ENCODE peak calls at places on chromosome 7, in six cellular contexts. U is IMR-90, N is G401, Q is NCI-H2107, D is activated T-helper 1 cell treated with Interleukin-2 at 50 U/mL for 16 hours, K is pons. Y is an unnamed sample.

GRCh38 chr7:54864718-54865117 is 105.7 kb upstream of the SEC61G start:
- DNase-seq in U (peak), N (no peak), Q (no peak), D (no peak), K (no peak), Y (peak)

GRCh38 chr7:41886257-41886905 is 183.5 kb upstream of the INHBA start:
- DNase-seq in U (peak), N (no peak), Q (no peak), D (no peak), K (no peak), Y (peak)

GRCh38 chr7:18770154-18770807 is 274.7 kb downstream of the HDAC9 start:
- DNase-seq in U (peak), N (no peak), Q (no peak), D (no peak), K (no peak), Y (peak)

GRCh38 chr7:30800785-30801252 is 29.6 kb downstream of the MINDY4 start:
- DNase-seq in U (peak), N (peak), Q (peak), D (no peak), K (peak), Y (peak)

GRCh38 chr7:105353752-105354328 is 34.9 kb downstream of the SRPK2 start:
- DNase-seq in U (no peak), N (no peak), Q (no peak), D (no peak), K (peak), Y (peak)

GRCh38 chr7:5709347-5709950 is 72.0 kb downstream of the RNF216 start:
- DNase-seq in U (peak), N (no peak), Q (no peak), D (no peak), K (no peak), Y (no peak)

GRCh38 chr7:91720255-91720937 is 160.1 kb downstream of the MTERF1 start:
- DNase-seq in U (peak), N (no peak), Q (no peak), D (no peak), K (no peak), Y (peak)

GRCh38 chr7:7443951-7444350 is 91.7 kb downstream of the COL28A1 start:
- DNase-seq in U (no peak), N (no peak), Q (no peak), D (no peak), K (no peak), Y (no peak)

GRCh38 chr7:75878312-75878768 is 494 bp upstream of the RHBDD2 start:
- DNase-seq in U (no peak), N (no peak), Q (no peak), D (no peak), K (no peak), Y (no peak)

GRCh38 chr7:69801729-69802688 is 203.7 kb downstream of the AUTS2 start:
- DNase-seq in U (no peak), N (no peak), Q (no peak), D (no peak), K (no peak), Y (no peak)

GRCh38 chr7:6315786-6316185 is 43.4 kb upstream of the CYTH3 start:
- DNase-seq in U (no peak), N (no peak), Q (no peak), D (no peak), K (no peak), Y (no peak)

GRCh38 chr7:132239422-132239994 is 336.8 kb downstream of the PLXNA4 start:
- DNase-seq in U (no peak), N (no peak), Q (no peak), D (no peak), K (no peak), Y (no peak)

GRCh38 chr7:157002819-157003421 is 7.5 kb downstream of the MNX1 start:
- DNase-seq in U (no peak), N (no peak), Q (no peak), D (no peak), K (no peak), Y (no peak)

GRCh38 chr7:95682913-95683312 is 86.6 kb upstream of the PDK4 start:
- DNase-seq in U (no peak), N (no peak), Q (no peak), D (no peak), K (no peak), Y (no peak)

GRCh38 chr7:151800391-151800790 is 76.5 kb downstream of the PRKAG2 start:
- DNase-seq in U (no peak), N (no peak), Q (no peak), D (no peak), K (no peak), Y (no peak)

GRCh38 chr7:18177815-18178660 is 150.4 kb upstream of the PRPS1L1 start:
- DNase-seq in U (no peak), N (no peak), Q (no peak), D (no peak), K (peak), Y (peak)

GRCh38 chr7:56078196-56078595 is 14.1 kb downstream of the SUMF2 start:
- DNase-seq in U (no peak), N (no peak), Q (no peak), D (no peak), K (no peak), Y (no peak)

GRCh38 chr7:133186060-133186459 is 66.8 kb upstream of the EXOC4 start:
- DNase-seq in U (no peak), N (no peak), Q (no peak), D (no peak), K (no peak), Y (no peak)

GRCh38 chr7:22696672-22697071 is 30.3 kb upstream of the IL6 start:
- DNase-seq in U (peak), N (no peak), Q (no peak), D (no peak), K (no peak), Y (peak)

GRCh38 chr7:131109011-131109756 is 218.5 kb upstream of the MKLN1 start:
- DNase-seq in U (peak), N (peak), Q (no peak), D (no peak), K (peak), Y (no peak)

GRCh38 chr7:73822319-73823173 is 8.2 kb upstream of the CLDN4 start:
- DNase-seq in U (peak), N (peak), Q (no peak), D (no peak), K (no peak), Y (peak)

GRCh38 chr7:45187089-45187945 is 29.7 kb downstream of the RAMP3 start:
- DNase-seq in U (no peak), N (no peak), Q (no peak), D (no peak), K (no peak), Y (no peak)

GRCh38 chr7:123155571-123155970 is 44.2 kb downstream of the SLC13A1 start:
- DNase-seq in U (no peak), N (peak), Q (no peak), D (no peak), K (no peak), Y (no peak)

GRCh38 chr7:147859486-147859885 is 731.1 kb upstream of the C7orf33 start:
- DNase-seq in U (no peak), N (no peak), Q (no peak), D (no peak), K (no peak), Y (no peak)

GRCh38 chr7:135716677-135717238 is 11.2 kb downstream of the SLC13A4 start:
- DNase-seq in U (peak), N (peak), Q (peak), D (no peak), K (peak), Y (peak)

GRCh38 chr7:153090757-153091156 is 331.2 kb downstream of the ACTR3B start:
- DNase-seq in U (no peak), N (peak), Q (no peak), D (no peak), K (peak), Y (no peak)

GRCh38 chr7:131502810-131503545 is 53.5 kb downstream of the PODXL start:
- DNase-seq in U (peak), N (peak), Q (no peak), D (no peak), K (peak), Y (no peak)

GRCh38 chr7:78420001-78420400 is 621.4 kb downstream of the PHTF2 start:
- DNase-seq in U (no peak), N (peak), Q (no peak), D (no peak), K (peak), Y (no peak)

GRCh38 chr7:1555813-1556540 is at the start of gene TMEM184A:
- DNase-seq in U (no peak), N (peak), Q (peak), D (peak), K (no peak), Y (no peak)